ENCODE peak calls at places on chromosome X, in four cellular contexts. V, L, I and Y are unnamed samples.

GRCh38 chrX:53284684-53285447 is 3.5 kb upstream of the IQSEC2 start:
- DNase-seq in L (peak; percentile 68), V (peak; percentile 65), I (peak; percentile 75), Y (peak; percentile 64)

GRCh38 chrX:915427-916234 is 285.0 kb downstream of the SHOX start:
- DNase-seq in V (no peak), L (no peak), I (no peak), Y (no peak)

GRCh38 chrX:114584434-114584943 is 603 bp downstream of the HTR2C start:
- DNase-seq in V (no peak), I (no peak), L (no peak), Y (peak; percentile 40)

GRCh38 chrX:9874483-9874882 is 88.3 kb downstream of the SHROOM2 start:
- DNase-seq in L (no peak), I (no peak), V (no peak), Y (no peak)

GRCh38 chrX:45801554-45801953 is 600.9 kb upstream of the DIPK2B start:
- DNase-seq in V (no peak), L (no peak), I (no peak), Y (peak; percentile 35)

GRCh38 chrX:15855562-15856256 is 1.1 kb upstream of the AP1S2 start:
- DNase-seq in L (no peak), I (no peak), V (no peak), Y (peak; percentile 18)

GRCh38 chrX:46637937-46638336 is 64.4 kb downstream of the CHST7 start:
- DNase-seq in L (no peak), V (no peak), I (peak; percentile 9), Y (no peak)

GRCh38 chrX:70398899-70399298 is 24.2 kb upstream of the GDPD2 start:
- DNase-seq in I (no peak), L (no peak), V (no peak), Y (no peak)

GRCh38 chrX:45329217-45329616 is 128.5 kb upstream of the DIPK2B start:
- DNase-seq in L (no peak), V (no peak), I (no peak), Y (no peak)

GRCh38 chrX:150229030-150229429 is 134.1 kb upstream of the MAMLD1 start:
- DNase-seq in L (no peak), I (no peak), V (no peak), Y (no peak)

GRCh38 chrX:95318882-95319281 is 1365.8 kb upstream of the DIAPH2 start:
- DNase-seq in L (no peak), V (no peak), I (peak; percentile 3), Y (peak; percentile 11)

GRCh38 chrX:19842542-19842941 is 44.9 kb downstream of the SH3KBP1 start:
- DNase-seq in I (no peak), L (no peak), V (no peak), Y (no peak)

GRCh38 chrX:74009041-74009440 is 294.9 kb upstream of the ZCCHC13 start:
- DNase-seq in I (no peak), L (no peak), V (no peak), Y (no peak)

GRCh38 chrX:136207546-136207945 is 43.7 kb downstream of the MAP7D3 start:
- DNase-seq in V (no peak), I (no peak), L (no peak), Y (no peak)

GRCh38 chrX:41027388-41027787 is 57.9 kb upstream of the USP9X start:
- DNase-seq in L (no peak), V (no peak), I (peak; percentile 22), Y (peak; percentile 34)

GRCh38 chrX:49915352-49916222 is 6.8 kb upstream of the CLCN5 start:
- DNase-seq in V (peak; percentile 26), I (peak; percentile 66), L (peak; percentile 47), Y (peak; percentile 68)

GRCh38 chrX:8783100-8784098 is 17.8 kb downstream of the FAM9A start:
- DNase-seq in V (no peak), I (peak; percentile 56), L (peak; percentile 64), Y (no peak)

GRCh38 chrX:103356023-103356798 is at the start of gene TCEAL9:
- DNase-seq in I (peak; percentile 58), L (peak; percentile 30), V (peak; percentile 65), Y (peak; percentile 84)

GRCh38 chrX:11756354-11757318 is 1.4 kb upstream of the MSL3 start:
- DNase-seq in L (no peak), V (no peak), I (no peak), Y (peak; percentile 16)

GRCh38 chrX:54492340-54492739 is 3.7 kb downstream of the FGD1 start:
- DNase-seq in I (peak; percentile 67), V (peak; percentile 62), L (no peak), Y (no peak)

GRCh38 chrX:63128509-63128908 is 222.6 kb downstream of the SPIN4 start:
- DNase-seq in V (peak; percentile 21), L (peak; percentile 22), I (no peak), Y (no peak)

GRCh38 chrX:122517781-122518180 is 666.3 kb upstream of the GRIA3 start:
- DNase-seq in V (no peak), I (no peak), L (no peak), Y (no peak)